ENCODE peak calls at places on chromosomes 5 and 9, in ten cellular contexts. P is Right ventricle myocardium superior; A is activated naive CD8-positive, alpha-beta T cell treated with anti-CD3 and anti-CD28 coated beads, Interleukin-2, amount 50 U/mL, for 24 hours; B is CD4-positive, alpha-beta T cell; C is mucosa of gallbladder; W is Ammon's horn; S is central memory CD4-positive, alpha-beta T cell; J is NCI-H524; F is stimulated activated CD4-positive, alpha-beta T cell treated with anti-CD3 and anti-CD28 coated beads, Interleukin-15, amount 100 ng/mL, for 24 hours; E is NCI-H1092 treated with DMSO at 0.1 percent for 48 hours. U is an unnamed sample.

GRCh38 chr5:95761771-95762680 is 30.9 kb downstream of the RHOBTB3 start:
- DNase-seq in P (no peak), A (no peak), B (no peak), C (no peak), W (no peak), S (no peak), J (peak), F (no peak), E (no peak), U (no peak)

GRCh38 chr5:7970816-7971215 is 101.9 kb downstream of the MTRR start:
- DNase-seq in P (no peak), A (no peak), B (no peak), C (no peak), W (no peak), S (no peak), J (no peak), F (no peak), E (no peak), U (no peak)

GRCh38 chr5:143714629-143715028 is 97.3 kb upstream of the HMHB1 start:
- DNase-seq in P (no peak), A (no peak), B (no peak), C (no peak), W (no peak), S (no peak), J (no peak), F (no peak), E (no peak), U (no peak)

GRCh38 chr5:7884491-7885273 is 15.7 kb downstream of the MTRR start:
- DNase-seq in P (no peak), A (no peak), B (no peak), C (no peak), W (peak), S (no peak), J (peak), F (no peak), E (no peak), U (peak)

GRCh38 chr5:5705010-5705409 is 282.5 kb downstream of the ICE1 start:
- DNase-seq in P (no peak), A (no peak), B (no peak), C (no peak), W (no peak), S (no peak), J (no peak), F (no peak), E (no peak), U (no peak)

GRCh38 chr5:62506659-62507460 is 71.8 kb upstream of the LRRC70 start:
- DNase-seq in P (no peak), A (no peak), B (no peak), C (no peak), W (no peak), S (no peak), J (no peak), F (no peak), E (no peak), U (no peak)

GRCh38 chr9:85716031-85716877 is 25.5 kb downstream of the AGTPBP1 start:
- DNase-seq in P (no peak), A (no peak), B (no peak), C (no peak), W (no peak), S (no peak), J (no peak), F (no peak), E (no peak), U (peak)

GRCh38 chr5:141186897-141187512 is at the start of gene PCDHB9:
- DNase-seq in P (no peak), A (peak), B (no peak), C (no peak), W (peak), S (no peak), J (peak), F (peak), E (peak), U (peak)

GRCh38 chr5:179974946-179975712 is 67.4 kb upstream of the TBC1D9B start:
- DNase-seq in P (no peak), A (peak), B (no peak), C (no peak), W (peak), S (no peak), J (peak), F (peak), E (peak), U (peak)

GRCh38 chr5:171207256-171207866 is 101.7 kb upstream of the TLX3 start:
- DNase-seq in P (no peak), A (peak), B (no peak), C (peak), W (peak), S (no peak), J (peak), F (peak), E (peak), U (peak)